ENCODE peak calls at places on chromosomes 7 and 10, in eight cellular contexts. B, X, D, H, T, M, U and P are unnamed samples.

GRCh38 chr7:117780832-117781231 is 92.4 kb downstream of the CTTNBP2 start:
- DNase-seq in X (no peak), M (no peak), B (no peak), H (no peak), U (no peak), D (no peak), T (no peak), P (no peak)

GRCh38 chr7:44978511-44979366 is at the start of gene MYO1G:
- DNase-seq in B (no peak), M (peak; percentile 89), X (no peak), H (peak; percentile 97), U (no peak), D (no peak), T (no peak), P (no peak)

GRCh38 chr10:95196053-95196452 is 2.0 kb downstream of the ACSM6 start:
- DNase-seq in H (no peak), B (no peak), X (no peak), U (no peak), T (no peak), D (no peak), M (no peak), P (no peak)

GRCh38 chr10:126663328-126663727 is 7.2 kb downstream of the C10orf90 start:
- DNase-seq in X (no peak), B (no peak), D (peak; percentile 22), H (no peak), U (no peak), T (no peak), M (peak; percentile 11), P (no peak)

GRCh38 chr7:150980663-150981062 is 2.5 kb upstream of the KCNH2 start:
- DNase-seq in H (no peak), U (no peak), X (peak; percentile 71), D (no peak), M (no peak), T (no peak), B (no peak), P (no peak)

GRCh38 chr7:147298611-147299043 is 1182.0 kb downstream of the CNTNAP2 start:
- DNase-seq in T (no peak), M (no peak), B (no peak), X (no peak), U (no peak), H (no peak), D (no peak), P (no peak)

GRCh38 chr7:36440880-36441279 is 51.2 kb downstream of the ANLN start:
- DNase-seq in T (no peak), U (peak; percentile 4), B (no peak), M (no peak), D (no peak), X (peak; percentile 24), H (no peak), P (peak; percentile 33)

GRCh38 chr10:131875501-131875900 is 25.3 kb upstream of the PPP2R2D start:
- DNase-seq in D (no peak), B (no peak), H (no peak), X (no peak), T (no peak), U (no peak), M (no peak), P (no peak)

GRCh38 chr10:71080381-71081228 is 131.8 kb upstream of the UNC5B start:
- DNase-seq in T (no peak), H (peak; percentile 62), D (no peak), X (no peak), U (no peak), M (no peak), B (no peak), P (no peak)

GRCh38 chr7:64636386-64636785 is 29.5 kb upstream of the ZNF107 start:
- DNase-seq in U (no peak), H (no peak), D (no peak), B (no peak), T (no peak), X (no peak), M (no peak), P (no peak)
- TF ChIP-seq CTCF in U (peak; percentile 51), H (peak; percentile 25), D (no peak), B (peak; percentile 67), T (peak; percentile 47), X (no peak), M (no peak), P (peak; percentile 62)

GRCh38 chr10:104642001-104642270 is 846 bp downstream of the SORCS3 start:
- DNase-seq in X (no peak), T (no peak), M (no peak), H (no peak), D (no peak), B (no peak), U (no peak), P (no peak)

GRCh38 chr10:104641150-104642000 is at the start of gene SORCS3:
- DNase-seq in D (no peak), X (peak; percentile 69), M (no peak), U (no peak), T (no peak), B (no peak), H (no peak), P (no peak)

GRCh38 chr10:104640339-104641149 is 546 bp upstream of the SORCS3 start:
- DNase-seq in H (no peak), B (no peak), D (no peak), X (peak; percentile 63), T (no peak), M (no peak), U (no peak), P (no peak)

GRCh38 chr10:104639595-104640338 is 1.3 kb upstream of the SORCS3 start:
- DNase-seq in T (no peak), X (peak; percentile 32), B (no peak), U (no peak), M (no peak), H (no peak), D (no peak), P (no peak)

DNA sequence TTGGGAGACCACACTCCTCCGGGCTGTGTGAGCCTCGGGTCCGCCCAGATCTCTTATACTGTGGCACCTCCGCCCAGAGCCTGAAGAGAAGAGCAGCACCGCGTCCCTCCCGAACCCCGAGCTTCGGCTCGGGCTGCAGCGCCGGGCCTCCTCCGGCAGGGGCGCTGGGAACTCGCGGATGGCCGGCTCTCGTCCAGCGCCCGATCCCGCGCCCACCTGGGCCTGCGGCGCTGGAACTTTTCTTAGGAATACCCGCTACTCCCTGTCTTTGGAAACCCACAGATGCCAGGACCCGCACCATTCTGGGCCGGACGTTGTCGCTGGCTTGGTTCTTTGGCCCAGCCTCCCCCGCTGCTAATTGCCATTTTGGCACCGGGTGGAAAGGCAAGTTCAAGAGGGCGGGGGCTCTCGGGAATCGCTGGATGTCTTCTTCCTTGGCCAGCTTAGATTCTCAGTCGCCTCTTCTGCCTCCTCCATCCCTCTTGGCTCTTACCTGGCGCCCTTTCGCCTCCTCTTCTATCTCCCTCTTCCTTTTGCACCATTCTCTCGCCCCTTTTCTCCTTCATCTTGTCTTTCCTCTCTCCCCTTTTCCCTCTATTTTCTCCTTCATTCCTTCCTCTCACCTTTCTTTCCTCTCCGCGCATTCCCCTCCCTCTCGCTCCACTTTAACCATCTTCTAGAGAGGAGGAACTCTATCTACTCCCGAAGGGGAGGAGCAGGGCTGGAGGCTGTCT is 2.1 kb upstream of the SORCS3 start:
- DNase-seq in D (no peak), X (peak; percentile 79), T (peak; percentile 21), B (no peak), H (peak; percentile 61), U (no peak), M (no peak), P (no peak)
- TF ChIP-seq CTCF in D (peak; percentile 41), X (peak; percentile 54), T (peak; percentile 37), B (no peak), H (no peak), U (no peak), M (no peak), P (peak; percentile 60)

GRCh38 chr10:1368772-1369171 is 312.6 kb downstream of the WDR37 start:
- DNase-seq in M (peak; percentile 30), B (no peak), H (no peak), T (peak; percentile 64), U (peak; percentile 45), X (peak; percentile 66), D (no peak), P (no peak)
- TF ChIP-seq CTCF in M (peak; percentile 42), B (peak; percentile 73), H (peak; percentile 66), T (peak; percentile 66), U (peak; percentile 70), X (peak; percentile 23), D (no peak), P (peak; percentile 49)

GRCh38 chr10:94085288-94085687 is 91.6 kb downstream of the PLCE1 start:
- DNase-seq in U (no peak), T (no peak), H (no peak), M (no peak), X (no peak), B (no peak), D (no peak), P (no peak)
- TF ChIP-seq CTCF in U (no peak), T (no peak), H (no peak), M (no peak), X (no peak), B (no peak), D (no peak), P (no peak)

GRCh38 chr7:95396136-95397032 is at the start of gene PON3:
- DNase-seq in B (peak; percentile 61), T (peak; percentile 76), M (no peak), D (no peak), H (peak; percentile 72), U (peak; percentile 22), X (no peak), P (no peak)
- TF ChIP-seq CTCF in B (peak; percentile 83), T (peak; percentile 77), M (no peak), D (no peak), H (no peak), U (peak; percentile 43), X (peak; percentile 52), P (no peak)

GRCh38 chr7:157473051-157473569 is 136.3 kb downstream of the DNAJB6 start:
- DNase-seq in M (no peak), B (no peak), U (no peak), X (no peak), D (no peak), H (peak; percentile 10), T (no peak), P (no peak)
- TF ChIP-seq CTCF in M (no peak), B (no peak), U (no peak), X (no peak), D (no peak), H (no peak), T (no peak), P (no peak)

DNA sequence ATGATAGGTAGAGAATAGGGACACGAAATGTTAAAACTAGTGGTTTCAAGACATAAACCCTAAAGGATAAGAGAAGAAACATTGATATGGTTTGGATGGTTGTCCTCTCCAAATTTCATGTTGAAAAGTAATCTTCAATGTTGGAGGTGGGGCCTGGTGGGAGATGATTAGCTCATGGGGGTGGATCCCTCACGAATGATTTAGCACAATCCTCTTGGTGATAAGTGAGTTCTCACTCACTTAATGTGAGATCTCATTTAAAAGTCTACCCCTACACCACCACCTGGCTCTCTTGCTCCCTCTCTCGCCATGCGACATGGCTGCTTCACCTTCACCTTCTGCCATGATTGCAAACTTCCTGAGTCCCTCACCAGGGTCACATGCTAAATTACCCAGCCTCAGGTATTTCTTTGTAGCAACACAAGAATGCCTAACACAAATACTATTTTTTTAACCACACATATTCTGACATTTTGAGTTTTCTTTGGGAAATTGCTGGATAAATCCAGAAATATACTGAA is 242.4 kb upstream of the PHF14 start:
- DNase-seq in D (no peak), H (no peak), M (no peak), T (peak; percentile 39), U (no peak), X (no peak), B (no peak), P (no peak)
- TF ChIP-seq CTCF in D (no peak), H (no peak), M (no peak), T (peak; percentile 34), U (no peak), X (no peak), B (no peak), P (no peak)